ENCODE peak calls at places on chromosomes 3 and 15, in six cellular contexts. One of them, this sample, is unnamed. For H3K9me3, the result is how much of the 10 kb centered on the place peaks cover.

GRCh38 chr3:123327956-123328850 is 120.7 kb downstream of the ADCY5 start:
- DNase-seq in Caco-2: no peak
- DNase-seq in mucosa of descending colon: peak
- DNase-seq in AG04450: no peak
- DNase-seq in adrenal gland: no peak
- DNase-seq in adipocyte: no peak
- DNase-seq in this sample: no peak

GRCh38 chr15:91984006-91984405 is 130.5 kb downstream of the SLCO3A1 start:
- DNase-seq in Caco-2: no peak
- DNase-seq in mucosa of descending colon: no peak
- DNase-seq in AG04450: no peak
- DNase-seq in adrenal gland: no peak
- DNase-seq in adipocyte: no peak
- DNase-seq in this sample: no peak

GRCh38 chr3:170531557-170532335 is 54.1 kb downstream of the SLC7A14 start:
- DNase-seq in Caco-2: no peak
- DNase-seq in mucosa of descending colon: no peak
- DNase-seq in AG04450: no peak
- DNase-seq in adrenal gland: no peak
- DNase-seq in adipocyte: peak
- DNase-seq in this sample: no peak

GRCh38 chr3:51024765-51025681 is 350.3 kb downstream of the DOCK3 start:
- DNase-seq in Caco-2: no peak
- DNase-seq in mucosa of descending colon: peak
- DNase-seq in AG04450: no peak
- DNase-seq in adrenal gland: peak
- DNase-seq in adipocyte: no peak
- DNase-seq in this sample: no peak

GRCh38 chr15:70066422-70066821 is 31.3 kb downstream of the TLE3 start:
- DNase-seq in Caco-2: no peak
- DNase-seq in mucosa of descending colon: no peak
- DNase-seq in AG04450: peak
- DNase-seq in adrenal gland: no peak
- DNase-seq in adipocyte: peak
- DNase-seq in this sample: no peak

GRCh38 chr3:52446631-52447511 is 2.0 kb upstream of the SEMA3G start:
- DNase-seq in Caco-2: peak
- DNase-seq in mucosa of descending colon: no peak
- DNase-seq in AG04450: no peak
- DNase-seq in adrenal gland: no peak
- DNase-seq in adipocyte: peak
- DNase-seq in this sample: no peak

GRCh38 chr3:60025071-60026055 is 975.5 kb upstream of the CFAP20DC start:
- DNase-seq in Caco-2: no peak
- DNase-seq in mucosa of descending colon: no peak
- DNase-seq in AG04450: no peak
- DNase-seq in adrenal gland: no peak
- DNase-seq in adipocyte: peak
- DNase-seq in this sample: peak

GRCh38 chr3:60856299-60857046 is 394.8 kb downstream of the FHIT start:
- DNase-seq in Caco-2: no peak
- DNase-seq in mucosa of descending colon: no peak
- DNase-seq in AG04450: no peak
- DNase-seq in adrenal gland: no peak
- DNase-seq in adipocyte: no peak
- DNase-seq in this sample: no peak

GRCh38 chr3:473284-473800 is 276.8 kb downstream of the CHL1 start:
- DNase-seq in Caco-2: no peak
- DNase-seq in mucosa of descending colon: no peak
- DNase-seq in AG04450: no peak
- DNase-seq in adrenal gland: no peak
- DNase-seq in adipocyte: no peak
- DNase-seq in this sample: no peak
- H3K9me3 ChIP-seq in Caco-2: under half
- H3K9me3 ChIP-seq in mucosa of descending colon: under half
- H3K9me3 ChIP-seq in AG04450: under half
- H3K9me3 ChIP-seq in adrenal gland: under half
- H3K9me3 ChIP-seq in adipocyte: under half
- H3K9me3 ChIP-seq in this sample: under half

GRCh38 chr15:25230442-25230841 is 208.4 kb downstream of the UBE3A start:
- DNase-seq in Caco-2: no peak
- DNase-seq in mucosa of descending colon: no peak
- DNase-seq in AG04450: no peak
- DNase-seq in adrenal gland: no peak
- DNase-seq in adipocyte: no peak
- DNase-seq in this sample: no peak
- H3K9me3 ChIP-seq in Caco-2: under half
- H3K9me3 ChIP-seq in mucosa of descending colon: half or more
- H3K9me3 ChIP-seq in AG04450: half or more
- H3K9me3 ChIP-seq in adrenal gland: under half
- H3K9me3 ChIP-seq in adipocyte: under half
- H3K9me3 ChIP-seq in this sample: under half

GRCh38 chr3:128854382-128854939 is 25.0 kb upstream of the ACAD9 start:
- DNase-seq in Caco-2: no peak
- DNase-seq in mucosa of descending colon: no peak
- DNase-seq in AG04450: no peak
- DNase-seq in adrenal gland: peak
- DNase-seq in adipocyte: no peak
- DNase-seq in this sample: no peak
- H3K9me3 ChIP-seq in Caco-2: under half
- H3K9me3 ChIP-seq in mucosa of descending colon: under half
- H3K9me3 ChIP-seq in AG04450: under half
- H3K9me3 ChIP-seq in adrenal gland: under half
- H3K9me3 ChIP-seq in adipocyte: under half
- H3K9me3 ChIP-seq in this sample: under half

GRCh38 chr3:132786890-132787289 is 64.7 kb upstream of the NPHP3 start:
- DNase-seq in Caco-2: no peak
- DNase-seq in mucosa of descending colon: no peak
- DNase-seq in AG04450: no peak
- DNase-seq in adrenal gland: no peak
- DNase-seq in adipocyte: no peak
- DNase-seq in this sample: no peak
- H3K9me3 ChIP-seq in Caco-2: under half
- H3K9me3 ChIP-seq in mucosa of descending colon: under half
- H3K9me3 ChIP-seq in AG04450: under half
- H3K9me3 ChIP-seq in adrenal gland: under half
- H3K9me3 ChIP-seq in adipocyte: under half
- H3K9me3 ChIP-seq in this sample: under half

GRCh38 chr3:134525293-134525692 is 39.4 kb downstream of the CEP63 start:
- DNase-seq in Caco-2: no peak
- DNase-seq in mucosa of descending colon: no peak
- DNase-seq in AG04450: no peak
- DNase-seq in adrenal gland: no peak
- DNase-seq in adipocyte: no peak
- DNase-seq in this sample: no peak
- H3K9me3 ChIP-seq in Caco-2: under half
- H3K9me3 ChIP-seq in mucosa of descending colon: under half
- H3K9me3 ChIP-seq in AG04450: under half
- H3K9me3 ChIP-seq in adrenal gland: under half
- H3K9me3 ChIP-seq in adipocyte: under half
- H3K9me3 ChIP-seq in this sample: under half

DNA sequence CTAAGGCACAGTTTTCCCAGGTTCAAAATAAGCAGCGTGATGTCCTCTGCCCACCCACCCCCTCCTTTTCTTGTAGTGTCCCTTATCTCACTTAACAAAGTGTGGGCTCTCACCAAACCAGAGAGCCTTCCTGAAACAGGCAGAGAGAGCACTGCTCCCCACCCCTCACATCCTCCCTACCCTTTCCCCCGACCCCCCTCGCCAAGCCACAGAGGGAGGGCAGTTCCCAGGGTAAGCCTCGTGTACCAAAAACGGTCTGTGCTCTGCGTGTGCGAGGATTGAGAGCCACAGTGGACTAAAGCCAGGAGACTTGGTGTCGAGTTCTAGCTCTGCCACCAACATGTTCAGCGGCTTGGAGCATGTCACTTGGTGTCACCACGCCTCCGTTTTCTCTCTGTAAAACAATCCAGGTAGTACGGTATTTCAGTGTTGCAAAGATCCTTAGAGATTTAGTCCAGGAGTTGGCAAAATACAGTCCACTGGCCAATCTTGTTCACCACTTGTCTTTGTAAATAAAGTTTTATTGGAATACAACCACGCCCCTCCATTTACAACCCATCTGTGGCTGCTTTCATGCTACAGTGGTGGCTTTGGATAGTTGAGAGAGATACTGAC is 249.9 kb downstream of the OPA1 start:
- DNase-seq in Caco-2: peak
- DNase-seq in mucosa of descending colon: no peak
- DNase-seq in AG04450: no peak
- DNase-seq in adrenal gland: no peak
- DNase-seq in adipocyte: no peak
- DNase-seq in this sample: no peak
- H3K9me3 ChIP-seq in Caco-2: under half
- H3K9me3 ChIP-seq in mucosa of descending colon: under half
- H3K9me3 ChIP-seq in AG04450: under half
- H3K9me3 ChIP-seq in adrenal gland: under half
- H3K9me3 ChIP-seq in adipocyte: under half
- H3K9me3 ChIP-seq in this sample: under half

GRCh38 chr3:154139996-154140436 is 18.8 kb downstream of the ARHGEF26 start:
- DNase-seq in Caco-2: no peak
- DNase-seq in mucosa of descending colon: no peak
- DNase-seq in AG04450: no peak
- DNase-seq in adrenal gland: no peak
- DNase-seq in adipocyte: no peak
- DNase-seq in this sample: no peak
- H3K9me3 ChIP-seq in Caco-2: under half
- H3K9me3 ChIP-seq in mucosa of descending colon: under half
- H3K9me3 ChIP-seq in AG04450: under half
- H3K9me3 ChIP-seq in adrenal gland: under half
- H3K9me3 ChIP-seq in adipocyte: under half
- H3K9me3 ChIP-seq in this sample: under half

GRCh38 chr3:21059409-21059808 is 691.6 kb downstream of the ZNF385D start:
- DNase-seq in Caco-2: no peak
- DNase-seq in mucosa of descending colon: no peak
- DNase-seq in AG04450: no peak
- DNase-seq in adrenal gland: no peak
- DNase-seq in adipocyte: peak
- DNase-seq in this sample: no peak
- H3K9me3 ChIP-seq in Caco-2: under half
- H3K9me3 ChIP-seq in mucosa of descending colon: under half
- H3K9me3 ChIP-seq in AG04450: under half
- H3K9me3 ChIP-seq in adrenal gland: under half
- H3K9me3 ChIP-seq in adipocyte: under half
- H3K9me3 ChIP-seq in this sample: under half

This sample was measured in astrocyte.